ENCODE peak calls at places on chromosomes 2 and 18, in four cellular contexts. One of them, this sample, is unnamed.

GRCh38 chr18:49609416-49610284 is 47.8 kb downstream of the LIPG start:
- DNase-seq in iPS-NIHi11: no peak
- DNase-seq in SK-N-SH: no peak
- DNase-seq in colonic mucosa: peak
- DNase-seq in this sample: no peak

GRCh38 chr18:58863539-58864145 is 1.0 kb upstream of the ZNF532 start:
- DNase-seq in iPS-NIHi11: peak
- DNase-seq in SK-N-SH: peak
- DNase-seq in colonic mucosa: peak
- DNase-seq in this sample: peak

GRCh38 chr18:4125246-4125938 is 329.7 kb downstream of the DLGAP1 start:
- DNase-seq in iPS-NIHi11: no peak
- DNase-seq in SK-N-SH: no peak
- DNase-seq in colonic mucosa: no peak
- DNase-seq in this sample: no peak

GRCh38 chr18:46070232-46070631 is 1.8 kb downstream of the PSTPIP2 start:
- DNase-seq in iPS-NIHi11: no peak
- DNase-seq in SK-N-SH: no peak
- DNase-seq in colonic mucosa: no peak
- DNase-seq in this sample: no peak

GRCh38 chr2:200486529-200486928 is 23.3 kb downstream of the KCTD18 start:
- DNase-seq in iPS-NIHi11: no peak
- DNase-seq in SK-N-SH: no peak
- DNase-seq in colonic mucosa: no peak
- DNase-seq in this sample: no peak

GRCh38 chr2:29519996-29520395 is 401.4 kb downstream of the ALK start:
- DNase-seq in iPS-NIHi11: no peak
- DNase-seq in SK-N-SH: no peak
- DNase-seq in colonic mucosa: no peak
- DNase-seq in this sample: no peak

GRCh38 chr2:164044637-164045036 is 308.8 kb upstream of the FIGN start:
- DNase-seq in iPS-NIHi11: no peak
- DNase-seq in SK-N-SH: no peak
- DNase-seq in colonic mucosa: no peak
- DNase-seq in this sample: no peak

GRCh38 chr2:181742908-181743722 is 62.8 kb upstream of the NEUROD1 start:
- DNase-seq in iPS-NIHi11: peak
- DNase-seq in SK-N-SH: peak
- DNase-seq in colonic mucosa: peak
- DNase-seq in this sample: no peak

GRCh38 chr2:88903744-88904353 is 212.4 kb downstream of the RPIA start:
- DNase-seq in iPS-NIHi11: peak
- DNase-seq in SK-N-SH: peak
- DNase-seq in colonic mucosa: no peak
- DNase-seq in this sample: no peak

GRCh38 chr18:63518178-63519012 is 23.8 kb upstream of the SERPINB12 start:
- DNase-seq in iPS-NIHi11: peak
- DNase-seq in SK-N-SH: peak
- DNase-seq in colonic mucosa: peak
- DNase-seq in this sample: peak

GRCh38 chr2:197261808-197262226 is 48.8 kb downstream of the ANKRD44 start:
- DNase-seq in iPS-NIHi11: no peak
- DNase-seq in SK-N-SH: peak
- DNase-seq in colonic mucosa: no peak
- DNase-seq in this sample: no peak

GRCh38 chr2:84424152-84424551 is 34.9 kb downstream of the SUCLG1 start:
- DNase-seq in iPS-NIHi11: peak
- DNase-seq in SK-N-SH: peak
- DNase-seq in colonic mucosa: no peak
- DNase-seq in this sample: no peak

GRCh38 chr2:193549661-193550060 is 1354.9 kb upstream of the TMEFF2 start:
- DNase-seq in iPS-NIHi11: no peak
- DNase-seq in SK-N-SH: no peak
- DNase-seq in colonic mucosa: no peak
- DNase-seq in this sample: no peak

GRCh38 chr18:13290856-13291271 is 72.3 kb downstream of the LDLRAD4 start:
- DNase-seq in iPS-NIHi11: no peak
- DNase-seq in SK-N-SH: no peak
- DNase-seq in colonic mucosa: no peak
- DNase-seq in this sample: no peak

GRCh38 chr18:79610461-79611039 is 69.1 kb upstream of the CTDP1 start:
- DNase-seq in iPS-NIHi11: no peak
- DNase-seq in SK-N-SH: no peak
- DNase-seq in colonic mucosa: no peak
- DNase-seq in this sample: peak

GRCh38 chr18:56294484-56295183 is 343.8 kb downstream of the TXNL1 start:
- DNase-seq in iPS-NIHi11: no peak
- DNase-seq in SK-N-SH: no peak
- DNase-seq in colonic mucosa: no peak
- DNase-seq in this sample: no peak

GRCh38 chr2:86445436-86445835 is 4.3 kb downstream of the KDM3A start:
- DNase-seq in iPS-NIHi11: no peak
- DNase-seq in SK-N-SH: no peak
- DNase-seq in colonic mucosa: no peak
- DNase-seq in this sample: no peak

GRCh38 chr18:48455555-48456478 is 46.6 kb upstream of the ZBTB7C start:
- DNase-seq in iPS-NIHi11: no peak
- DNase-seq in SK-N-SH: no peak
- DNase-seq in colonic mucosa: peak
- DNase-seq in this sample: no peak

GRCh38 chr2:23449413-23449812 is 64.4 kb downstream of the KLHL29 start:
- DNase-seq in iPS-NIHi11: no peak
- DNase-seq in SK-N-SH: no peak
- DNase-seq in colonic mucosa: no peak
- DNase-seq in this sample: no peak

GRCh38 chr18:45690975-45691815 is 32.8 kb upstream of the SLC14A1 start:
- DNase-seq in iPS-NIHi11: peak
- DNase-seq in SK-N-SH: peak
- DNase-seq in colonic mucosa: peak
- DNase-seq in this sample: peak

GRCh38 chr2:33848486-33848885 is 249.4 kb upstream of the FAM98A start:
- DNase-seq in iPS-NIHi11: no peak
- DNase-seq in SK-N-SH: no peak
- DNase-seq in colonic mucosa: no peak
- DNase-seq in this sample: no peak

GRCh38 chr2:17300141-17300540 is 218.1 kb downstream of the RAD51AP2 start:
- DNase-seq in iPS-NIHi11: no peak
- DNase-seq in SK-N-SH: no peak
- DNase-seq in colonic mucosa: no peak
- DNase-seq in this sample: no peak

GRCh38 chr2:106187426-106187825 is 6.7 kb downstream of the UXS1 start:
- DNase-seq in iPS-NIHi11: no peak
- DNase-seq in SK-N-SH: no peak
- DNase-seq in colonic mucosa: no peak
- DNase-seq in this sample: no peak

GRCh38 chr2:216211141-216211540 is 102.0 kb downstream of the XRCC5 start:
- DNase-seq in iPS-NIHi11: no peak
- DNase-seq in SK-N-SH: no peak
- DNase-seq in colonic mucosa: no peak
- DNase-seq in this sample: no peak

GRCh38 chr2:205696541-205697441 is 14.5 kb downstream of the NRP2 start:
- DNase-seq in iPS-NIHi11: no peak
- DNase-seq in SK-N-SH: peak
- DNase-seq in colonic mucosa: no peak
- DNase-seq in this sample: no peak

GRCh38 chr2:132599556-132599955 is 70.4 kb downstream of the LYPD1 start:
- DNase-seq in iPS-NIHi11: no peak
- DNase-seq in SK-N-SH: no peak
- DNase-seq in colonic mucosa: no peak
- DNase-seq in this sample: no peak

GRCh38 chr2:3959372-3959771 is 256.0 kb downstream of the DCDC2C start:
- DNase-seq in iPS-NIHi11: peak
- DNase-seq in SK-N-SH: peak
- DNase-seq in colonic mucosa: no peak
- DNase-seq in this sample: no peak

GRCh38 chr2:57882895-57883515 is 163.6 kb upstream of the VRK2 start:
- DNase-seq in iPS-NIHi11: no peak
- DNase-seq in SK-N-SH: no peak
- DNase-seq in colonic mucosa: no peak
- DNase-seq in this sample: peak

GRCh38 chr2:65728477-65729180 is 296.2 kb upstream of the SPRED2 start:
- DNase-seq in iPS-NIHi11: no peak
- DNase-seq in SK-N-SH: no peak
- DNase-seq in colonic mucosa: no peak
- DNase-seq in this sample: no peak

GRCh38 chr18:22174341-22175148 is 5.2 kb downstream of the GATA6 start:
- DNase-seq in iPS-NIHi11: no peak
- DNase-seq in SK-N-SH: no peak
- DNase-seq in colonic mucosa: no peak
- DNase-seq in this sample: no peak

GRCh38 chr2:89784960-89785359 is 1093.5 kb downstream of the RPIA start:
- DNase-seq in iPS-NIHi11: no peak
- DNase-seq in SK-N-SH: no peak
- DNase-seq in colonic mucosa: no peak
- DNase-seq in this sample: no peak

GRCh38 chr2:184528119-184528518 is 70.2 kb upstream of the ZNF804A start:
- DNase-seq in iPS-NIHi11: no peak
- DNase-seq in SK-N-SH: no peak
- DNase-seq in colonic mucosa: no peak
- DNase-seq in this sample: no peak

GRCh38 chr2:10900216-10901109 is 11.3 kb upstream of the KCNF1 start:
- DNase-seq in iPS-NIHi11: no peak
- DNase-seq in SK-N-SH: peak
- DNase-seq in colonic mucosa: peak
- DNase-seq in this sample: peak

GRCh38 chr2:98412751-98413445 is 31.8 kb upstream of the INPP4A start:
- DNase-seq in iPS-NIHi11: peak
- DNase-seq in SK-N-SH: peak
- DNase-seq in colonic mucosa: peak
- DNase-seq in this sample: peak

GRCh38 chr18:79030680-79031079 is 38.5 kb upstream of the ATP9B start:
- DNase-seq in iPS-NIHi11: no peak
- DNase-seq in SK-N-SH: no peak
- DNase-seq in colonic mucosa: no peak
- DNase-seq in this sample: no peak

GRCh38 chr2:95215018-95215612 is 7.8 kb downstream of the ZNF892 start:
- DNase-seq in iPS-NIHi11: no peak
- DNase-seq in SK-N-SH: no peak
- DNase-seq in colonic mucosa: no peak
- DNase-seq in this sample: no peak

GRCh38 chr2:200274116-200275075 is 32.1 kb upstream of the SPATS2L start:
- DNase-seq in iPS-NIHi11: no peak
- DNase-seq in SK-N-SH: no peak
- DNase-seq in colonic mucosa: no peak
- DNase-seq in this sample: no peak

GRCh38 chr2:219522111-219523030 is 8.1 kb downstream of the ASIC4 start:
- DNase-seq in iPS-NIHi11: peak
- DNase-seq in SK-N-SH: no peak
- DNase-seq in colonic mucosa: no peak
- DNase-seq in this sample: no peak

GRCh38 chr18:2642771-2643170 is 12.8 kb upstream of the SMCHD1 start:
- DNase-seq in iPS-NIHi11: no peak
- DNase-seq in SK-N-SH: no peak
- DNase-seq in colonic mucosa: no peak
- DNase-seq in this sample: no peak

This sample was measured in Peyer's patch.